ENCODE peak calls at places on chromosomes 1 and 21, in six cellular contexts. X is hepatocyte, B is fibroblast of lung, W is dorsolateral prefrontal cortex, G is cardiac fibroblast, I is ovary. U is an unnamed sample.

GRCh38 chr1:23196627-23197328 is 20.5 kb downstream of the HTR1D start:
- DNase-seq in X (peak), B (peak), W (no peak), G (peak), I (no peak), U (peak)

GRCh38 chr1:167669209-167670139 is 39.4 kb downstream of the RCSD1 start:
- DNase-seq in X (no peak), B (no peak), W (no peak), G (no peak), I (no peak), U (no peak)

GRCh38 chr1:112855152-112855836 is 100.7 kb downstream of the SLC16A1 start:
- DNase-seq in X (no peak), B (no peak), W (no peak), G (no peak), I (no peak), U (no peak)

GRCh38 chr1:24896596-24897262 is 33.3 kb downstream of the RUNX3 start:
- DNase-seq in X (no peak), B (no peak), W (no peak), G (no peak), I (no peak), U (no peak)

GRCh38 chr1:199684686-199685273 is 342.7 kb upstream of the NR5A2 start:
- DNase-seq in X (peak), B (peak), W (no peak), G (peak), I (no peak), U (peak)

GRCh38 chr1:214838351-214838750 is 235.4 kb downstream of the CENPF start:
- DNase-seq in X (no peak), B (peak), W (no peak), G (peak), I (no peak), U (peak)

GRCh38 chr1:205698921-205699320 is 18.6 kb upstream of the SLC45A3 start:
- DNase-seq in X (no peak), B (no peak), W (no peak), G (no peak), I (no peak), U (no peak)

GRCh38 chr21:29196664-29197052 is 66.2 kb downstream of the MAP3K7CL start:
- DNase-seq in X (no peak), B (no peak), W (no peak), G (no peak), I (no peak), U (peak)

GRCh38 chr1:5516756-5517155 is 475.5 kb downstream of the NPHP4 start:
- DNase-seq in X (no peak), B (no peak), W (no peak), G (no peak), I (no peak), U (no peak)

GRCh38 chr1:155218854-155219591 is 10.5 kb downstream of the MTX1 start:
- DNase-seq in X (peak), B (peak), W (no peak), G (peak), I (peak), U (peak)

GRCh38 chr21:16838330-16838729 is 674.5 kb upstream of the CXADR start:
- DNase-seq in X (no peak), B (peak), W (no peak), G (no peak), I (no peak), U (peak)

GRCh38 chr1:153570874-153571273 is 5.2 kb upstream of the S100A2 start:
- DNase-seq in X (peak), B (no peak), W (no peak), G (no peak), I (no peak), U (no peak)

GRCh38 chr1:218384576-218384975 is 39.4 kb downstream of the TGFB2 start:
- DNase-seq in X (no peak), B (peak), W (no peak), G (peak), I (no peak), U (peak)

GRCh38 chr21:39096754-39097153 is 86.5 kb downstream of the PSMG1 start:
- DNase-seq in X (no peak), B (no peak), W (no peak), G (no peak), I (no peak), U (no peak)
- TF ChIP-seq CTCF in X (no peak), B (no peak), W (no peak), G (peak), I (no peak), U (peak)

GRCh38 chr1:65940131-65940530 is 147.4 kb downstream of the PDE4B start:
- DNase-seq in X (no peak), B (no peak), W (no peak), G (no peak), I (no peak), U (no peak)
- H3K4me3 ChIP-seq in X (no peak), B (no peak), W (no peak), G (no peak), I (no peak), U (no peak)

GRCh38 chr21:33892853-33893252 is 22.8 kb downstream of the ATP5PO start:
- DNase-seq in X (no peak), B (no peak), W (no peak), G (no peak), I (no peak), U (no peak)
- TF ChIP-seq CTCF in X (no peak), B (no peak), W (no peak), G (no peak), I (no peak), U (no peak)

GRCh38 chr1:211132681-211133392 is 1.1 kb downstream of the KCNH1 start:
- DNase-seq in X (no peak), B (no peak), W (no peak), G (no peak), I (no peak), U (no peak)
- H3K4me3 ChIP-seq in X (peak), B (no peak), W (peak), G (no peak), I (no peak), U (no peak)

DNA sequence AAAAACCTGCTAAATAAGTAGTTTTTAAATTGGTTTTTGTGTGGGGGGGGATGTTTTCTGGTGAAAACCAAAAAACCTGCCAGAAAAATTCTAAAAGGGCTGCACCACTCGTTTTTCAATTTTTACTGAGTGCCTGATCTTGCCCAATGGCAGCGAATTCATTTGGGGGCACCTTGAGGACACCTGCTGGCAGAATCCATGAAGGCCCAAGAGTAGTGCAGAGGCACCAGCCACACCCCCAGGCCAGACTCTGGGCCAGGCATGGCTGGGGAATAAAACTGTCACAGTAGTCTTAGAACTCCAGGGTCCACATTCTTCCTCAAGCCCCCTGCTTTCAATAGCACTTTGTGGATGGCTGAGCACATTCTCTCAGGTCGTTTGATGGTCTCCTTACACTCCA is 50.3 kb downstream of the GLIS1 start:
- DNase-seq in X (no peak), B (no peak), W (no peak), G (no peak), I (no peak), U (no peak)
- TF ChIP-seq CTCF in X (no peak), B (no peak), W (no peak), G (no peak), I (no peak), U (peak)

DNA sequence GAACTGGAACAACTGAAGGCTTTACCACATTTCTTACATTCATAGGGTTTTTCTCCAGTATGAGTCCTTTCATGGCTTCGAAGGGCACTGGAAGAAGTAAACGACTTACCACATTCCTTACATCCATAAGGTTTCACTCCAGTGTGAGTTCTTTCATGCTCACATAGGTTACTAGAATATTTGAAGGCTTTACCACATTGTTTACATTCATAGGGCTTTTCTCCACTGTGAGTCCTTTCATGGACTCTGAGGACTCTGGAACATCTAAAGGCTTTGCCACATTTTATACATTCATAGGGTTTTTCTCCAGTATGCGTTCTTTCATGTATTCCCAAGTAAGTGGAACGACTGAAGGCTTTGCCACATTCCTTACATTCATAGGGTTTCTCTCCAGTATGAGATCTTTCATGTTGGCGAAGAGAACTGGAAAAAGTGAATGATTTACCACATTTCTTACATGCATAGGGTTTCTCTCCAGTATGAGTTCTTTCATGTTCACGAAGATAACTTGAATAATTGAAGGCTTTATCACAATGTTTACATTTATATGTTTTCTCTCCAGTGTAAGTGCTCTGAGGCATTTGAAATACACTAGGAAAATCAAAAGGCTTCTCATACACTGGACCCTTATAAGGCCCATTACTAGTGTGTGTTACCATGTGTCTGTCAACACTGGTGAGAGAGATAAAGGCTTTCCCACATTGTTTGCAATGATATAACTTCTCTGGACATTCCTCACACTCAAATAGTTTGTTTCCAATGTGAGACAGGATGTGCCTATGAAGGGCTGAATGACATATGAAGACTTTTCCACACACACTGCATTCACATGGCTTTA is 29.8 kb upstream of the ZNF695 start:
- DNase-seq in X (no peak), B (no peak), W (no peak), G (peak), I (no peak), U (no peak)
- H3K4me3 ChIP-seq in X (no peak), B (no peak), W (no peak), G (no peak), I (no peak), U (no peak)